ENCODE peak calls at places on chromosomes 2 and 18, in ten cellular contexts. Q is AG08395; T is stimulated activated CD4-positive, alpha-beta T cell treated with anti-CD3 and anti-CD28 coated beads, Interleukin-1b, Interleukin-23, amount 100 ng/mL, for 24 hours; H is left ventricle myocardium inferior; E is activated CD8-positive, alpha-beta memory T cell treated with anti-CD3 and anti-CD28 coated beads, Interleukin-2, amount 50 U/mL, for 48 hours; D is NCI-H2081; A is AML-193; R is heart left ventricle; V is effector CD4-positive, alpha-beta T cell; W is T-helper 9 cell. O is an unnamed sample.

GRCh38 chr2:190158798-190159434 is 96.4 kb upstream of the MSTN start:
- DNase-seq in T (no peak), E (no peak), R (no peak), A (no peak), V (no peak), D (no peak), H (no peak), W (no peak), Q (no peak), O (no peak)

GRCh38 chr2:190319557-190320498 is at the start of gene HIBCH:
- DNase-seq in Q (peak), T (peak), R (peak), W (peak), A (peak), H (peak), V (peak), E (peak), D (peak), O (peak)

GRCh38 chr18:65749881-65750280 is 931 bp upstream of the CDH7 start:
- DNase-seq in D (no peak), E (no peak), A (no peak), Q (no peak), W (no peak), V (no peak), R (no peak), H (no peak), T (no peak), O (no peak)

GRCh38 chr2:197163755-197164753 is 146.5 kb downstream of the ANKRD44 start:
- DNase-seq in R (peak), D (no peak), V (no peak), W (no peak), E (no peak), T (no peak), A (no peak), Q (no peak), H (peak), O (no peak)

GRCh38 chr2:127479219-127479825 is 47.0 kb downstream of the IWS1 start:
- DNase-seq in D (peak), E (no peak), T (no peak), R (no peak), H (no peak), A (peak), Q (peak), W (no peak), V (no peak), O (peak)

GRCh38 chr2:25310965-25311865 is 30.5 kb downstream of the DNMT3A start:
- DNase-seq in R (peak), A (no peak), Q (no peak), T (no peak), E (no peak), V (no peak), W (no peak), D (peak), H (peak), O (no peak)

GRCh38 chr2:127157651-127158460 is 50.9 kb upstream of the BIN1 start:
- DNase-seq in E (no peak), W (no peak), A (no peak), V (no peak), R (no peak), H (no peak), D (no peak), Q (no peak), T (no peak), O (no peak)

GRCh38 chr2:127053731-127054603 is 53.0 kb downstream of the BIN1 start:
- DNase-seq in R (no peak), H (peak), T (no peak), Q (no peak), W (no peak), V (no peak), E (no peak), A (no peak), D (no peak), O (no peak)

GRCh38 chr2:231530099-231531085 is at the start of gene NMUR1:
- DNase-seq in V (peak), E (peak), D (no peak), Q (peak), W (peak), H (peak), R (peak), T (peak), A (peak), O (no peak)

GRCh38 chr2:106197878-106198277 is 3.8 kb upstream of the UXS1 start:
- DNase-seq in H (no peak), Q (peak), D (no peak), R (no peak), T (no peak), W (no peak), V (no peak), A (peak), E (no peak), O (peak)

GRCh38 chr2:95297639-95298395 is 670 bp downstream of the KCNIP3 start:
- DNase-seq in E (no peak), W (no peak), R (no peak), V (no peak), A (no peak), H (no peak), D (no peak), Q (no peak), T (no peak), O (no peak)

GRCh38 chr18:51957001-51957400 is 383.0 kb upstream of the DCC start:
- DNase-seq in A (no peak), R (no peak), T (no peak), Q (no peak), W (no peak), H (no peak), E (no peak), D (no peak), V (no peak), O (no peak)

GRCh38 chr18:26568926-26569700 is 20.8 kb upstream of the KCTD1 start:
- DNase-seq in R (no peak), D (no peak), W (no peak), A (no peak), T (no peak), E (no peak), Q (no peak), V (no peak), H (no peak), O (no peak)

GRCh38 chr2:191064590-191064989 is 50.6 kb upstream of the STAT1 start:
- DNase-seq in A (no peak), Q (no peak), T (no peak), D (no peak), R (no peak), V (no peak), H (no peak), E (peak), W (no peak), O (no peak)

GRCh38 chr18:5868218-5868904 is 27.0 kb downstream of the TMEM200C start:
- DNase-seq in E (peak), V (no peak), R (peak), W (no peak), T (no peak), A (peak), D (peak), Q (peak), H (peak), O (peak)

GRCh38 chr2:1940660-1941059 is 196.3 kb upstream of the PXDN start:
- DNase-seq in D (no peak), W (no peak), R (peak), V (no peak), H (peak), Q (no peak), A (no peak), E (no peak), T (no peak), O (no peak)

GRCh38 chr18:8424481-8424880 is 184.8 kb upstream of the RAB12 start:
- DNase-seq in T (no peak), E (no peak), A (no peak), V (no peak), R (no peak), D (no peak), H (no peak), Q (no peak), W (no peak), O (no peak)

GRCh38 chr2:13996527-13996926 is 636.0 kb upstream of the LRATD1 start:
- DNase-seq in Q (no peak), T (no peak), A (no peak), E (no peak), W (no peak), D (no peak), R (no peak), H (no peak), V (no peak), O (no peak)

O was measured in Caki2.